ENCODE peak calls at places on chromosomes 16 and 17, in five cellular contexts. One of them, this sample, is unnamed.

GRCh38 chr17:82528484-82529265 is 9.1 kb downstream of the FOXK2 start:
- ATAC-seq in left colon: peak; percentile 97
- ATAC-seq in left ventricle myocardium superior: peak; percentile 90
- ATAC-seq in mucosa of descending colon: peak; percentile 97
- ATAC-seq in activated T-cell treated with anti-CD3 and anti-CD28 coated beads, Interleukin-2, amount 50 U/mL, for 4 hours: no peak
- ATAC-seq in this sample: peak; percentile 80

GRCh38 chr17:59649886-59650285 is 30.2 kb downstream of the CLTC start:
- ATAC-seq in left colon: no peak
- ATAC-seq in left ventricle myocardium superior: no peak
- ATAC-seq in activated T-cell treated with anti-CD3 and anti-CD28 coated beads, Interleukin-2, amount 50 U/mL, for 4 hours: no peak
- ATAC-seq in mucosa of descending colon: no peak
- ATAC-seq in this sample: no peak

GRCh38 chr16:4481526-4481925 is 5.3 kb downstream of the HMOX2 start:
- ATAC-seq in left colon: no peak
- ATAC-seq in activated T-cell treated with anti-CD3 and anti-CD28 coated beads, Interleukin-2, amount 50 U/mL, for 4 hours: no peak
- ATAC-seq in mucosa of descending colon: no peak
- ATAC-seq in left ventricle myocardium superior: peak; percentile 3
- ATAC-seq in this sample: no peak

GRCh38 chr16:68645494-68646388 is 631 bp downstream of the CDH3 start:
- ATAC-seq in activated T-cell treated with anti-CD3 and anti-CD28 coated beads, Interleukin-2, amount 50 U/mL, for 4 hours: peak; percentile 35
- ATAC-seq in mucosa of descending colon: peak; percentile 71
- ATAC-seq in left ventricle myocardium superior: no peak
- ATAC-seq in left colon: peak; percentile 71
- ATAC-seq in this sample: peak; percentile 43

GRCh38 chr16:47197536-47198179 is 53.9 kb upstream of the NETO2 start:
- ATAC-seq in left colon: no peak
- ATAC-seq in activated T-cell treated with anti-CD3 and anti-CD28 coated beads, Interleukin-2, amount 50 U/mL, for 4 hours: no peak
- ATAC-seq in left ventricle myocardium superior: peak; percentile 99
- ATAC-seq in mucosa of descending colon: no peak
- ATAC-seq in this sample: no peak

GRCh38 chr17:79699386-79700036 is 31.2 kb upstream of the ENPP7 start:
- ATAC-seq in mucosa of descending colon: peak; percentile 23
- ATAC-seq in left colon: peak; percentile 25
- ATAC-seq in activated T-cell treated with anti-CD3 and anti-CD28 coated beads, Interleukin-2, amount 50 U/mL, for 4 hours: no peak
- ATAC-seq in left ventricle myocardium superior: no peak
- ATAC-seq in this sample: no peak

GRCh38 chr17:43658890-43659289 is 2.8 kb downstream of the MEOX1 start:
- ATAC-seq in mucosa of descending colon: no peak
- ATAC-seq in left colon: no peak
- ATAC-seq in activated T-cell treated with anti-CD3 and anti-CD28 coated beads, Interleukin-2, amount 50 U/mL, for 4 hours: no peak
- ATAC-seq in left ventricle myocardium superior: peak; percentile 20
- ATAC-seq in this sample: no peak

GRCh38 chr17:40023590-40024292 is 8.5 kb downstream of the CSF3 start:
- ATAC-seq in activated T-cell treated with anti-CD3 and anti-CD28 coated beads, Interleukin-2, amount 50 U/mL, for 4 hours: no peak
- ATAC-seq in left ventricle myocardium superior: peak; percentile 8
- ATAC-seq in left colon: peak; percentile 81
- ATAC-seq in mucosa of descending colon: peak; percentile 84
- ATAC-seq in this sample: no peak

GRCh38 chr17:32277284-32277683 is 11.7 kb downstream of the RHBDL3 start:
- ATAC-seq in mucosa of descending colon: no peak
- ATAC-seq in left ventricle myocardium superior: peak; percentile 42
- ATAC-seq in left colon: no peak
- ATAC-seq in activated T-cell treated with anti-CD3 and anti-CD28 coated beads, Interleukin-2, amount 50 U/mL, for 4 hours: no peak
- ATAC-seq in this sample: no peak

GRCh38 chr16:88975511-88976061 is 1.4 kb downstream of the CBFA2T3 start:
- ATAC-seq in left ventricle myocardium superior: no peak
- ATAC-seq in mucosa of descending colon: no peak
- ATAC-seq in left colon: no peak
- ATAC-seq in activated T-cell treated with anti-CD3 and anti-CD28 coated beads, Interleukin-2, amount 50 U/mL, for 4 hours: no peak
- ATAC-seq in this sample: no peak

GRCh38 chr17:38907930-38908675 is 17.3 kb upstream of the LASP1NB start:
- ATAC-seq in mucosa of descending colon: no peak
- ATAC-seq in left colon: no peak
- ATAC-seq in activated T-cell treated with anti-CD3 and anti-CD28 coated beads, Interleukin-2, amount 50 U/mL, for 4 hours: no peak
- ATAC-seq in left ventricle myocardium superior: no peak
- ATAC-seq in this sample: peak; percentile 62

GRCh38 chr16:53191413-53191812 is 136.6 kb downstream of the CHD9 start:
- ATAC-seq in left ventricle myocardium superior: no peak
- ATAC-seq in activated T-cell treated with anti-CD3 and anti-CD28 coated beads, Interleukin-2, amount 50 U/mL, for 4 hours: no peak
- ATAC-seq in mucosa of descending colon: no peak
- ATAC-seq in left colon: no peak
- ATAC-seq in this sample: no peak

GRCh38 chr16:53809088-53809951 is 105.4 kb downstream of the FTO start:
- ATAC-seq in left ventricle myocardium superior: no peak
- ATAC-seq in mucosa of descending colon: peak; percentile 58
- ATAC-seq in left colon: peak; percentile 64
- ATAC-seq in activated T-cell treated with anti-CD3 and anti-CD28 coated beads, Interleukin-2, amount 50 U/mL, for 4 hours: no peak
- ATAC-seq in this sample: no peak

GRCh38 chr17:34474706-34475105 is 104.7 kb upstream of the TMEM132E start:
- ATAC-seq in left ventricle myocardium superior: no peak
- ATAC-seq in left colon: no peak
- ATAC-seq in activated T-cell treated with anti-CD3 and anti-CD28 coated beads, Interleukin-2, amount 50 U/mL, for 4 hours: no peak
- ATAC-seq in mucosa of descending colon: no peak
- ATAC-seq in this sample: no peak

GRCh38 chr17:8532021-8532420 is 96.3 kb downstream of the NDEL1 start:
- ATAC-seq in left colon: peak; percentile 96
- ATAC-seq in mucosa of descending colon: peak; percentile 98
- ATAC-seq in activated T-cell treated with anti-CD3 and anti-CD28 coated beads, Interleukin-2, amount 50 U/mL, for 4 hours: no peak
- ATAC-seq in left ventricle myocardium superior: peak; percentile 74
- ATAC-seq in this sample: no peak

GRCh38 chr17:35235289-35235688 is 7.6 kb upstream of the SLFN5 start:
- ATAC-seq in mucosa of descending colon: no peak
- ATAC-seq in left ventricle myocardium superior: no peak
- ATAC-seq in left colon: no peak
- ATAC-seq in activated T-cell treated with anti-CD3 and anti-CD28 coated beads, Interleukin-2, amount 50 U/mL, for 4 hours: peak; percentile 60
- ATAC-seq in this sample: peak; percentile 24

GRCh38 chr17:70205386-70205785 is 36.1 kb downstream of the KCNJ2 start:
- ATAC-seq in left ventricle myocardium superior: no peak
- ATAC-seq in mucosa of descending colon: no peak
- ATAC-seq in left colon: no peak
- ATAC-seq in activated T-cell treated with anti-CD3 and anti-CD28 coated beads, Interleukin-2, amount 50 U/mL, for 4 hours: no peak
- ATAC-seq in this sample: peak; percentile 85

GRCh38 chr17:4598776-4599504 is 14.6 kb downstream of the SMTNL2 start:
- ATAC-seq in left colon: no peak
- ATAC-seq in mucosa of descending colon: peak; percentile 46
- ATAC-seq in activated T-cell treated with anti-CD3 and anti-CD28 coated beads, Interleukin-2, amount 50 U/mL, for 4 hours: no peak
- ATAC-seq in left ventricle myocardium superior: peak; percentile 80
- ATAC-seq in this sample: peak; percentile 16

GRCh38 chr16:86619263-86619935 is 41.0 kb downstream of the FOXL1 start:
- ATAC-seq in left ventricle myocardium superior: peak; percentile 54
- ATAC-seq in left colon: no peak
- ATAC-seq in mucosa of descending colon: no peak
- ATAC-seq in activated T-cell treated with anti-CD3 and anti-CD28 coated beads, Interleukin-2, amount 50 U/mL, for 4 hours: no peak
- ATAC-seq in this sample: peak; percentile 26

GRCh38 chr17:19384723-19385391 is 2.1 kb downstream of the MFAP4 start:
- ATAC-seq in mucosa of descending colon: peak; percentile 85
- ATAC-seq in activated T-cell treated with anti-CD3 and anti-CD28 coated beads, Interleukin-2, amount 50 U/mL, for 4 hours: no peak
- ATAC-seq in left ventricle myocardium superior: peak; percentile 71
- ATAC-seq in left colon: peak; percentile 84
- ATAC-seq in this sample: peak; percentile 86

GRCh38 chr17:55742272-55743102 is 8.4 kb upstream of the PCTP start:
- ATAC-seq in left ventricle myocardium superior: no peak
- ATAC-seq in left colon: no peak
- ATAC-seq in mucosa of descending colon: no peak
- ATAC-seq in activated T-cell treated with anti-CD3 and anti-CD28 coated beads, Interleukin-2, amount 50 U/mL, for 4 hours: no peak
- ATAC-seq in this sample: no peak

This sample was measured in esophagus mucosa.